ENCODE peak calls at places on chromosomes 6 and 20, in ten cellular contexts. D is mesothelial cell of epicardium; Z is A549; H is HL-60; C is M059J; N is T-helper 9 cell; Y is brain microvascular endothelial cell; L is stimulated activated CD4-positive, alpha-beta T cell treated with anti-CD3 and anti-CD28 coated beads, Interleukin-4, amount 100 ng/mL, for 48 hours; B is lung microvascular endothelial cell; K is epithelial cell of esophagus. T is an unnamed sample.

GRCh38 chr6:142444388-142444787 is 142.6 kb downstream of the ADGRG6 start:
- DNase-seq in N (no peak), B (no peak), H (no peak), L (no peak), C (no peak), Y (no peak), Z (no peak), D (no peak), K (no peak), T (no peak)

GRCh38 chr6:2523061-2523460 is 227.7 kb downstream of the MYLK4 start:
- DNase-seq in N (no peak), C (no peak), K (peak), D (no peak), H (no peak), Z (no peak), B (no peak), L (no peak), Y (no peak), T (no peak)

GRCh38 chr6:125267806-125268523 is 33.8 kb downstream of the HDDC2 start:
- DNase-seq in Y (no peak), D (no peak), L (no peak), H (no peak), B (peak), K (peak), C (peak), N (no peak), Z (no peak), T (no peak)

GRCh38 chr6:101668496-101668895 is 275.0 kb downstream of the GRIK2 start:
- DNase-seq in D (no peak), N (no peak), Z (no peak), C (no peak), B (no peak), L (no peak), H (no peak), K (peak), Y (no peak), T (no peak)

GRCh38 chr6:17505062-17505476 is 95.0 kb upstream of the FAM8A1 start:
- DNase-seq in K (peak), L (no peak), H (no peak), Z (peak), C (peak), B (peak), Y (peak), D (no peak), N (no peak), T (no peak)

GRCh38 chr6:76772951-76773350 is 690.3 kb downstream of the HTR1B start:
- DNase-seq in Z (no peak), N (no peak), H (no peak), B (no peak), Y (no peak), K (peak), L (no peak), C (no peak), D (no peak), T (no peak)

GRCh38 chr6:167469655-167470054 is 144.8 kb downstream of the TTLL2 start:
- DNase-seq in N (no peak), H (no peak), D (no peak), C (no peak), Z (no peak), Y (no peak), K (no peak), L (no peak), B (no peak), T (no peak)

GRCh38 chr6:19866900-19867627 is 29.9 kb downstream of the ID4 start:
- DNase-seq in N (no peak), B (no peak), Y (peak), Z (no peak), C (peak), L (no peak), H (no peak), D (no peak), K (peak), T (no peak)

GRCh38 chr20:6651561-6651960 is 115.9 kb upstream of the BMP2 start:
- DNase-seq in K (no peak), L (no peak), H (no peak), B (no peak), N (no peak), Z (no peak), C (no peak), Y (no peak), D (no peak), T (no peak)

GRCh38 chr20:7627734-7628663 is 312.3 kb downstream of the HAO1 start:
- DNase-seq in N (no peak), L (no peak), D (no peak), Z (no peak), H (no peak), B (peak), C (peak), K (peak), Y (peak), T (no peak)

GRCh38 chr6:67129780-67130179 is 1422.8 kb upstream of the EYS start:
- DNase-seq in Z (no peak), D (no peak), B (no peak), K (no peak), Y (no peak), N (no peak), L (no peak), H (no peak), C (peak), T (no peak)

GRCh38 chr6:23179994-23180393 is 610.6 kb downstream of the HDGFL1 start:
- DNase-seq in Y (no peak), H (no peak), L (no peak), N (no peak), D (no peak), B (no peak), Z (no peak), C (no peak), K (no peak), T (no peak)

GRCh38 chr6:106146852-106147351 is 60.8 kb downstream of the PRDM1 start:
- DNase-seq in K (peak), H (no peak), N (no peak), C (peak), D (no peak), L (no peak), Z (no peak), Y (no peak), B (no peak), T (no peak)

GRCh38 chr6:113359155-113360140 is 497.7 kb upstream of the MARCKS start:
- DNase-seq in H (no peak), N (no peak), Z (peak), D (no peak), C (peak), K (peak), L (no peak), Y (peak), B (peak), T (no peak)

GRCh38 chr6:3777695-3778461 is 26.4 kb upstream of the PXDC1 start:
- DNase-seq in H (no peak), L (no peak), Y (no peak), N (no peak), D (no peak), C (no peak), B (no peak), K (peak), Z (no peak), T (no peak)

GRCh38 chr20:23926941-23927872 is 47.7 kb upstream of the CST5 start:
- DNase-seq in Y (no peak), L (no peak), B (no peak), D (no peak), Z (no peak), K (no peak), N (no peak), C (no peak), H (peak), T (no peak)

GRCh38 chr6:170010665-170011232 is 259.3 kb downstream of the ERMARD start:
- DNase-seq in K (no peak), H (no peak), Z (no peak), Y (no peak), B (no peak), L (no peak), N (no peak), D (no peak), C (no peak), T (no peak)

GRCh38 chr6:154763650-154764049 is 30.4 kb downstream of the SCAF8 start:
- DNase-seq in Y (no peak), L (no peak), H (no peak), N (no peak), Z (no peak), D (no peak), K (no peak), B (no peak), C (no peak), T (no peak)

GRCh38 chr20:55684578-55684977 is 320.7 kb downstream of the CBLN4 start:
- DNase-seq in K (no peak), C (no peak), H (no peak), D (no peak), Y (no peak), N (no peak), Z (no peak), B (no peak), L (no peak), T (no peak)

GRCh38 chr20:62487125-62487524 is 11.3 kb upstream of the GATA5 start:
- DNase-seq in D (no peak), Y (no peak), L (no peak), H (no peak), C (no peak), B (no peak), K (no peak), N (no peak), Z (no peak), T (no peak)

GRCh38 chr6:165484178-165484889 is 174.9 kb upstream of the C6orf118 start:
- DNase-seq in B (no peak), K (no peak), N (no peak), C (no peak), Z (no peak), L (no peak), Y (no peak), H (no peak), D (no peak), T (no peak)

GRCh38 chr20:37526238-37526838 is 1.3 kb downstream of the BLCAP start:
- DNase-seq in N (no peak), B (peak), Z (no peak), H (peak), L (no peak), D (no peak), Y (peak), C (peak), K (peak), T (peak)

GRCh38 chr6:9467746-9468145 is 947.1 kb downstream of the TFAP2A start:
- DNase-seq in K (peak), Y (peak), H (no peak), D (no peak), C (peak), B (no peak), N (no peak), Z (peak), L (no peak), T (no peak)

GRCh38 chr6:97778290-97779038 is 495.4 kb upstream of the MMS22L start:
- DNase-seq in D (no peak), L (no peak), C (no peak), Y (no peak), B (no peak), H (no peak), Z (no peak), K (peak), N (no peak), T (no peak)

GRCh38 chr6:2970753-2971419 is 481 bp downstream of the SERPINB6 start:
- DNase-seq in D (no peak), L (peak), H (peak), N (peak), C (peak), Y (peak), B (peak), K (peak), Z (peak), T (peak)

GRCh38 chr20:25478889-25479568 is 71.6 kb downstream of the GINS1 start:
- DNase-seq in Y (no peak), C (no peak), H (no peak), Z (no peak), L (no peak), B (no peak), N (no peak), K (peak), D (no peak), T (peak)

GRCh38 chr6:42555477-42556457 is 8.1 kb upstream of the UBR2 start:
- DNase-seq in L (no peak), D (no peak), Y (no peak), C (peak), H (no peak), Z (peak), K (peak), N (no peak), B (no peak), T (no peak)

GRCh38 chr6:150377211-150377781 is 8.5 kb downstream of the IYD start:
- DNase-seq in H (no peak), K (no peak), C (no peak), Y (no peak), Z (no peak), D (no peak), L (no peak), N (no peak), B (no peak), T (peak)

GRCh38 chr6:158008894-158009891 is 27.5 kb downstream of the SYNJ2 start:
- DNase-seq in D (peak), N (peak), Z (no peak), C (peak), L (no peak), Y (no peak), B (peak), K (no peak), H (peak), T (peak)

GRCh38 chr6:33755070-33755869 is 8.6 kb upstream of the IP6K3 start:
- DNase-seq in D (no peak), N (no peak), K (no peak), C (no peak), H (no peak), B (no peak), Y (no peak), L (no peak), Z (no peak), T (no peak)

GRCh38 chr6:170125447-170126300 is 165.2 kb downstream of the DLL1 start:
- DNase-seq in N (no peak), B (no peak), Y (no peak), K (no peak), D (peak), H (no peak), L (no peak), C (no peak), Z (no peak), T (peak)

GRCh38 chr6:67629268-67629667 is 1005.8 kb upstream of the ADGRB3 start:
- DNase-seq in B (peak), Y (no peak), L (no peak), K (no peak), Z (no peak), D (no peak), N (no peak), H (no peak), C (peak), T (no peak)

GRCh38 chr20:329851-330232 is 4.5 kb downstream of the SOX12 start:
- DNase-seq in C (no peak), N (no peak), Y (no peak), B (no peak), H (no peak), D (no peak), L (no peak), Z (no peak), K (no peak), T (no peak)

GRCh38 chr6:142833054-142833453 is 111.9 kb downstream of the HIVEP2 start:
- DNase-seq in Y (peak), N (no peak), L (no peak), H (no peak), Z (peak), K (peak), B (no peak), C (peak), D (no peak), T (no peak)